ENCODE peak calls at places on chromosomes 5 and 9, in eight cellular contexts. G, S, X, D, V, K, Y and F are unnamed samples.

GRCh38 chr5:113218200-113218599 is 216.6 kb downstream of the TSSK1B start:
- DNase-seq in K (no peak), G (no peak), Y (no peak), X (no peak), V (peak; percentile 79), S (no peak), D (no peak), F (no peak)

GRCh38 chr9:22374021-22374420 is 72.6 kb upstream of the DMRTA1 start:
- DNase-seq in Y (no peak), D (no peak), S (no peak), K (no peak), G (no peak), X (no peak), V (no peak), F (no peak)

GRCh38 chr5:31678180-31678579 is 39.2 kb downstream of the PDZD2 start:
- DNase-seq in G (no peak), V (no peak), D (no peak), K (no peak), S (no peak), Y (no peak), X (no peak), F (no peak)

GRCh38 chr5:89930591-89931383 is 478.8 kb downstream of the CETN3 start:
- DNase-seq in D (no peak), Y (peak; percentile 88), S (no peak), X (no peak), V (no peak), K (no peak), G (no peak), F (no peak)

GRCh38 chr5:139402561-139403158 is 1.2 kb downstream of the SPATA24 start:
- DNase-seq in X (no peak), S (no peak), Y (no peak), K (no peak), D (no peak), G (no peak), V (no peak), F (no peak)

GRCh38 chr5:132473019-132473531 is 17.5 kb downstream of the IRF1 start:
- DNase-seq in X (peak; percentile 81), K (no peak), G (no peak), V (no peak), D (no peak), Y (no peak), S (peak; percentile 96), F (no peak)

GRCh38 chr5:74851684-74852353 is 14.4 kb downstream of the FAM169A start:
- DNase-seq in K (no peak), G (no peak), X (no peak), V (no peak), S (no peak), D (no peak), Y (no peak), F (no peak)

GRCh38 chr5:74865799-74866652 is at the start of gene FAM169A:
- DNase-seq in G (no peak), D (no peak), X (peak; percentile 12), K (peak; percentile 41), V (peak; percentile 80), S (peak; percentile 66), Y (no peak), F (peak; percentile 51)

GRCh38 chr5:58136416-58136815 is 323.5 kb downstream of the PLK2 start:
- DNase-seq in S (no peak), K (no peak), G (no peak), V (no peak), X (no peak), Y (no peak), D (no peak), F (no peak)

GRCh38 chr9:94135222-94135621 is 51.0 kb downstream of the PTPDC1 start:
- DNase-seq in D (no peak), G (peak; percentile 64), Y (peak; percentile 25), X (no peak), V (no peak), K (no peak), S (no peak), F (no peak)

DNA sequence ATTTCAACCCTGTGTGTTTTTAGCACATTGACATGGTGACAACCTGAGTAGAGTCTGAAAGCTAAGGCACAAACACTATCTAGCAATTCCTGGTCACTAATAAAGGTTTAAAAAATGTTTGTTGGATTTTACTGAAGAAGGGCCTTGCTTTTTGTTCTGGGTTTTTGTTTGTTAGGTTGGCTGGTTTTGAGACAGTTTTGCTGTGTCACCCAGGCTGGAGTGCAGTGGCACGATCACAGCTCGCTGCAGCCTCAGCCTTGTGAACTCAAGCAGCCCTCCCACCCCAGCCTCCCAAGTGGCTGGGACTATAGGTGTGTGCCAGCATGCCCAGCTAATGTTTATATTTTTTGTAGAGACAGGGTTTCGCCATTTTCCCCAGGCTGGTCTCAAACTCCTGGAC is 39.0 kb downstream of the PRKACG start:
- DNase-seq in G (no peak), X (no peak), D (no peak), S (no peak), Y (no peak), V (peak; percentile 23), K (no peak), F (no peak)
- H3K27ac ChIP-seq in G (no peak overlapping the region), X (no peak overlapping the region), D (no peak overlapping the region), S (no peak overlapping the region), Y (no peak overlapping the region), V (peak overlapping the region; percentile 60), K (no peak overlapping the region), F (peak overlapping the region; percentile 0)

GRCh38 chr9:97981828-97982164 is 1.3 kb upstream of the ANP32B start:
- DNase-seq in G (no peak), V (no peak), K (no peak), S (no peak), Y (no peak), D (no peak), X (no peak), F (no peak)

GRCh38 chr9:97982191-97982718 is 886 bp upstream of the ANP32B start:
- DNase-seq in S (no peak), V (no peak), K (no peak), X (no peak), Y (no peak), D (no peak), G (no peak), F (no peak)

GRCh38 chr9:97984188-97985057 is 1.3 kb downstream of the ANP32B start:
- DNase-seq in Y (peak; percentile 66), X (peak; percentile 70), D (peak; percentile 38), K (peak; percentile 73), G (peak; percentile 68), V (peak; percentile 70), S (peak; percentile 84), F (peak; percentile 62)

GRCh38 chr9:97983524-97984187 is 515 bp downstream of the ANP32B start:
- DNase-seq in S (peak; percentile 79), Y (peak; percentile 51), V (peak; percentile 68), G (peak; percentile 45), X (peak; percentile 39), D (no peak), K (peak; percentile 54), F (peak; percentile 37)

DNA sequence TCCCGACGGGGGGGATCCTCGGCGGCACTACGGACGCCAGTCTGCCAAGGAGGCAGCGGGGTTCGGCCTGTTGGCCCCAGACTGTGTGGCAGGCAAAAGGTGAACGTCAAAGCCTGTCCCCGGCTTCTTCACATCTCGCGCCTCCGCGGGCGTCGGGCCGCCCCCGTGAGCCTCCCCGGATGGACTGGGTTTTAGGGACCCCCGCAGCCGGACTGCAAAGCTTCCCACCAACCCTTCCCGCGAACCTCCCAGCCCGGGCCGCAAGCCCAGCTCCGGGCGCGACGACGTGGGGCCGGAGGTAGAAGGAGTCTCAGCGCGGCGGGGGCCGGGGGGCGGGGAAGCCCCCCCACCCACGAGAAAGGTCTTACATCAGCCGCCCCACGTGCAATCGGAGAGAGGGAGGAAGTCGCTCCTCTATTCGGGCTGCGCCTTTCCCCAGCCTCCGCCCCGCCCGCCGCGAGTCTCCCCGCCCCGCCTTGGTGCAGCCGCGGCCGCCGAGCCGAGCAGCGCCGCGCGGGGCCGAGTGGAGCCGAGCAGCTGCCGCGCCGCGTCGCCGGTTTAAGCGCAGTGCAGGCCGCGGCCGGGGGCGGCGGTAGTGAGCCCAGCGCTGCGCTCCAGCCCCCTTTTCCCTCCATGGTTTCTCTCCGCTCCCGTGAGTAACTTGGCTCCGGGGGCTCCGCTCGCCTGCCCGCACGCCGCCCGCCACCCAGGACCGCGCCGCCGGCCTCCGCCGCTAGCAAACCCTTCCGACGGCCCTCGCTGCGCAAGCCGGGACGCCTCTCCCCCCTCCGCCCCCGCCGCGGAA is at the start of gene ANP32B:
- DNase-seq in K (peak; percentile 89), D (peak; percentile 45), V (peak; percentile 94), Y (peak; percentile 92), G (peak; percentile 79), S (peak; percentile 94), X (peak; percentile 87), F (peak; percentile 87)
- H3K27ac ChIP-seq in K (peak within 1 kb of the TSS; percentile 98), D (peak within 1 kb of the TSS; percentile 98), V (peak within 1 kb of the TSS; percentile 92), Y (peak within 1 kb of the TSS; percentile 94), G (peak within 1 kb of the TSS; percentile 96), S (peak within 1 kb of the TSS; percentile 83), X (peak within 1 kb of the TSS; percentile 91), F (peak within 1 kb of the TSS; percentile 91)

DNA sequence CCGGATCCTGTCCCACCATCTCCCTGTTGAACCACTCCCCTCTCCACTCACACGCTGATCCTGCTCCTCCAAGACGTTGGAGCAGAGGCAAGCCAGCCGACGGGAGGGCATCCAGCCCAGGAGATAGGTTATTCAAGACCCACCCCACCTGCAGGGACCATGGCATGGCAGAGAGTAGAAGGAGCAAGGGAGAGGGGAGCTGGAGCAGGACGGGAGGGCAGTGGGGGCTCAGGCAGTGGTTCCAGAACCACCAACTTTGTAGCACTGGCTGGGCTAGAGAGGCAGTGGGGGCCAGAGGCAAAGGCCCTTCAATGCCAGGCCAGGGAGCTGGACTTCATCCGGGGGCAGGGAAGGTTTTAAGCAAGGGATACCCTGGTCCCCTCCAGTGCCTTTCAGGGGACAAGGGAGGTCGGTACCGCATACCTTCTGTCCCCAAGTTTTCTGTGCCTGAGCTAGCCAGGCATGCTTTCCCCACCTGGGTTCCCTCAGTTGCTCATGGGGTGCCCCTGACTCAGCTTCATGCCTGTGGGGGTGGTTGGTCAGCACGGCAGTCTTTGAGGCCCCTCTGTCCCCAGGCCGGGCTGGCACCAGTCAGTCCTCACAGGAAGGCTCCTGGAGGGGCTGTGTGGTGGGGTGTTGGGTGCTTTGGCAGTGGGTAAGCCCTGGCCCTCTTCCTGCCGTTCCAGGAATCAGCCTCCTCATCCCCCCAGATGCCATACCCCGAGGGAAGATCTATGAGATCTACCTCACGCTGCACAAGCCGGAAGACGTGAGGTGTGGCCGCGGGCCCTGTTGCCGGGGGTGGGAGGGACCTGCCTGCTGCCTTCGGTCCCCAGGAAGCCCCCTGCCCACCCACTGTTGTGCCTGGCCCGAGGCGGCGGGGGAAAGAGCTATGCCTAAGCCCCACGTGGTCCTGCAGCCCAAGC is 22.4 kb downstream of the HK3 start:
- DNase-seq in X (no peak), K (no peak), V (no peak), G (no peak), Y (no peak), S (no peak), D (no peak), F (no peak)
- H3K27ac ChIP-seq in X (no peak overlapping the region), K (no peak overlapping the region), V (no peak overlapping the region), G (no peak overlapping the region), Y (no peak overlapping the region), S (no peak overlapping the region), D (no peak overlapping the region), F (no peak overlapping the region)

DNA sequence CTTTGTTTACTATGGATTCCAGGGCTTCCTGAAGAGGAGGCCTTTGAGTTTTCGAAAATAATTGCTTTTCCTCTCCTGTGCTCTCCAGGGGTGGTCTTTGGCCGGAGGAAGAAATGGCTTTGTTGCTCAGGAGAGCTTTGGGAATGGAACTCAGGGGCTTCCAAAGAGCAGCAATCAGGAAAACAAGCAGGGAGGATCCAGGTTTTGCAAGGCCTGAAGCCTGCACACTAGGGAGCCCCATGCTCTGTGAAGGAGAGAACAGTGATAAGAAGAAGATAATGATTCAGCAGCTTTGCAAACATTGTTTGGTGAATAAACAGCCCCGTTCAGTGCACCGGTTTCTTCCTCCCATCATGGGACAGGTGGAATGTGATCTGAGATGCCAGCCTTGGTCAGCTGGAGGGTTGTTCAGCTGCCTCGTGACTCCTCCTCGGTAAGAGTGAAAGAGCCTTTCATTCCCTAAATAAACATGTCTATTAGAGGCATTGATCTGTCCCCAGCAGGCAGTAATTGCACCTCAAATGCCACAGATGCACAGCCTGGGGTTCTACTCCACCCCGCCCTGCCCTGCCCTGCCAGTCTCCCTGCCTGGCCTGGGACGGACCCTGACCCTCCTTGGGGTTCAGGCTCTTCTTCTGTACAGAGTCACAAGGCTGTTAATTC is 11.5 kb upstream of the ALDH1B1 start:
- DNase-seq in S (no peak), Y (no peak), X (no peak), G (no peak), D (no peak), V (peak; percentile 21), K (peak; percentile 10), F (no peak)
- H3K27ac ChIP-seq in S (peak overlapping the region; percentile 70), Y (no peak overlapping the region), X (no peak overlapping the region), G (no peak overlapping the region), D (no peak overlapping the region), V (peak overlapping the region; percentile 75), K (peak overlapping the region; percentile 26), F (no peak overlapping the region)